ENCODE peak calls at places on chromosomes 7 and 10, in four cellular contexts. F is heart left ventricle, H is uterus, N is neural progenitor cell. C is an unnamed sample. For H3K4me1, the result is how much of the 10 kb centered on the place peaks cover.

GRCh38 chr7:119903090-119903489 is 369.9 kb upstream of the KCND2 start:
- DNase-seq in F (no peak), H (no peak), N (no peak), C (no peak)

GRCh38 chr7:108434030-108434429 is 22.2 kb downstream of the NRCAM start:
- DNase-seq in F (no peak), H (no peak), N (no peak), C (no peak)

GRCh38 chr7:97179454-97180104 is 62.1 kb downstream of the SDHAF3 start:
- DNase-seq in F (peak), H (peak), N (peak), C (peak)

GRCh38 chr10:1120146-1120695 is 64.0 kb downstream of the WDR37 start:
- DNase-seq in F (no peak), H (no peak), N (no peak), C (no peak)

GRCh38 chr10:46326971-46327370 is 40.2 kb downstream of the ANTXRL start:
- DNase-seq in F (no peak), H (no peak), N (no peak), C (no peak)

GRCh38 chr7:70338061-70338460 is 739.8 kb downstream of the AUTS2 start:
- DNase-seq in F (no peak), H (no peak), N (no peak), C (no peak)

GRCh38 chr10:96369890-96370574 is 11.2 kb upstream of the OPALIN start:
- DNase-seq in F (no peak), H (no peak), N (no peak), C (no peak)

GRCh38 chr7:122307228-122307619 is 2.7 kb upstream of the FEZF1 start:
- DNase-seq in F (no peak), H (no peak), N (peak), C (no peak)

GRCh38 chr10:132362151-132362611 is 30.2 kb downstream of the LRRC27 start:
- DNase-seq in F (no peak), H (no peak), N (no peak), C (peak)

GRCh38 chr10:71029411-71029881 is 141.1 kb upstream of the PCBD1 start:
- DNase-seq in F (peak), H (no peak), N (no peak), C (no peak)

GRCh38 chr10:24552346-24553016 is 171.2 kb downstream of the ARHGAP21 start:
- DNase-seq in F (no peak), H (no peak), N (peak), C (no peak)

GRCh38 chr7:48438196-48438595 is 266.9 kb downstream of the ABCA13 start:
- DNase-seq in F (no peak), H (no peak), N (no peak), C (no peak)

GRCh38 chr10:78224602-78225001 is 190.9 kb downstream of the RPS24 start:
- DNase-seq in F (no peak), H (no peak), N (no peak), C (no peak)

GRCh38 chr10:130021373-130021950 is 57.4 kb upstream of the EBF3 start:
- DNase-seq in F (peak), H (no peak), N (no peak), C (no peak)

GRCh38 chr10:42755591-42756093 is 27.0 kb upstream of the BMS1 start:
- DNase-seq in F (no peak), H (no peak), N (no peak), C (no peak)

GRCh38 chr10:89080660-89081059 is 90.1 kb downstream of the FAS start:
- DNase-seq in F (no peak), H (no peak), N (no peak), C (no peak)

GRCh38 chr7:34982371-34983019 is 54.8 kb downstream of the DPY19L1 start:
- DNase-seq in F (no peak), H (no peak), N (no peak), C (no peak)

GRCh38 chr10:68501691-68502090 is 25.6 kb downstream of the SLC25A16 start:
- DNase-seq in F (no peak), H (no peak), N (no peak), C (no peak)

GRCh38 chr10:89332092-89332633 is 4.4 kb downstream of the IFIT3 start:
- DNase-seq in F (no peak), H (no peak), N (no peak), C (no peak)

GRCh38 chr7:96686305-96686704 is 23.3 kb downstream of the SEM1 start:
- DNase-seq in F (no peak), H (no peak), N (no peak), C (no peak)

GRCh38 chr7:99404235-99404976 is 4.0 kb downstream of the PDAP1 start:
- DNase-seq in F (no peak), H (no peak), N (no peak), C (no peak)

GRCh38 chr10:79013406-79013805 is 55.4 kb upstream of the ZMIZ1 start:
- DNase-seq in F (no peak), H (no peak), N (no peak), C (no peak)

GRCh38 chr7:2289621-2290020 is 24.6 kb downstream of the SNX8 start:
- DNase-seq in F (no peak), H (no peak), N (no peak), C (no peak)

GRCh38 chr7:2288986-2289611 is 25.1 kb downstream of the SNX8 start:
- DNase-seq in F (no peak), H (no peak), N (no peak), C (no peak)

GRCh38 chr7:2287742-2288141 is 26.5 kb downstream of the SNX8 start:
- DNase-seq in F (no peak), H (no peak), N (no peak), C (no peak)

GRCh38 chr7:2288503-2288902 is 25.7 kb downstream of the SNX8 start:
- DNase-seq in F (no peak), H (no peak), N (no peak), C (no peak)

GRCh38 chr7:2290877-2291276 is 23.4 kb downstream of the SNX8 start:
- DNase-seq in F (no peak), H (no peak), N (no peak), C (no peak)
- H3K4me1 ChIP-seq in F (under half), H (under half), N (under half), C (under half)

GRCh38 chr7:64946772-64947171 is 43.7 kb downstream of the ZNF273 start:
- DNase-seq in F (peak), H (no peak), N (peak), C (no peak)

GRCh38 chr7:64945776-64946175 is 42.7 kb downstream of the ZNF273 start:
- DNase-seq in F (no peak), H (no peak), N (no peak), C (no peak)

GRCh38 chr7:64945481-64945756 is 42.3 kb downstream of the ZNF273 start:
- DNase-seq in F (no peak), H (no peak), N (no peak), C (no peak)

GRCh38 chr7:64951250-64951848 is 39.5 kb downstream of the ZNF117 start:
- DNase-seq in F (no peak), H (no peak), N (peak), C (no peak)

DNA sequence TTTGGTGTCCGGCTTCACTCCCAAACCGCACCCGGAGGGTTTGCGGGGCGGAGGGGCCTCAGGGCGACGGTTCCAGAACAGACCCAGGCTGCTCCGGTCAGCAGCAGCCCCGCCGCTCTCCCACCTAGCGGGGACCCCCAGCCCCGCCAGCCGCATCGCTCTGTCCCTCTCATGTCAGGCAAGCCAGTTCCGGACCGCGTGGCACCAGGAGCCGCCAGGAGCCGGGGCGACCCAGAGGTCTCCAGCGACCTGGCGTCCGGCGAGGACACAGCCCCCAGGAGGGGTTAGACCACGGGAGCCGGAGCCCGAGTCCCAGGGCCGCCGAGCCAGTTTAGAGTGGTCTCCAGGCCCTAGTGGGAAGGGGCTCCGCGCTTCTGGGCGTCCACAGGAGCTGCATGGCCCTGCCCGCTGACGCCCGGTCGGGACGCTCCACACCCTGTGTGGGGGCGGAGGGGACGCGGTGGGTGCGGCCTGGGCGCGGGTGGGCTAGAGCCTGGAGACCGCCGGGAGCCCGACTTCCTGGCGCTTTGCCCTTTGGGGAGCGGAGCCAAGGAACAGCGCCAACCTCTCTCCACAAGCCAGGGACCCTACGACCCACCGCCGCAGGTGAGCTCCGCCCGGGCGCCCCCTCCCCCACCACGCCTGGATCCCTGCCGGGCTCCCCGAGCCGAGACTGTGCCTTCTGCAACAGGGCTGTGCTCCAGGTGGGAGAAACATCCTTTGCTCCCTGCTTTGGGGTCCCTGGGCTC is 43.4 kb downstream of the ZNF117 start:
- DNase-seq in F (no peak), H (no peak), N (peak), C (no peak)
- H3K4me3 ChIP-seq in F (no peak), H (peak), N (peak), C (no peak)

DNA sequence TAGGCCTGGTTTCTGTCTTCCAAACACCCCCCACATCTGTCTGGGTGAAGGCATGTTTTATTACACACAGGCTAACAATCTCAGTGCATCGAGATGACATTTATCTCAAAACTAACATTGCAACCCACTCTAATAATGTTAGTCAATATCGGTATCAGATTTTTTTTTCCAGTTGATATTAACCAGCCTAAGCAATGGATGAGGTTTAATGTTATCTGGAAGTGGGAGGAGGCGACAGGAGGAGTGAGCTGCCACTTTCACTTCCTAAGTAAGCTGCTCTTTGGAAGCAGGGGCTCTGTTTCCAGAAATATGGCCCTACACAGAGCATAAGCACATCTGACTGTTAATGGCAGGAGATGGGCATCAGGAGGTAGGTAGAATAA is 5.2 kb downstream of the NOD1 start:
- DNase-seq in F (no peak), H (no peak), N (no peak), C (no peak)
- H3K27ac ChIP-seq in F (peak), H (peak), N (no peak), C (no peak)

GRCh38 chr7:55561756-55562155 is 10.5 kb downstream of the VOPP1 start:
- DNase-seq in F (no peak), H (no peak), N (no peak), C (no peak)
- H3K4me1 ChIP-seq in F (half or more), H (under half), N (under half), C (under half)

DNA sequence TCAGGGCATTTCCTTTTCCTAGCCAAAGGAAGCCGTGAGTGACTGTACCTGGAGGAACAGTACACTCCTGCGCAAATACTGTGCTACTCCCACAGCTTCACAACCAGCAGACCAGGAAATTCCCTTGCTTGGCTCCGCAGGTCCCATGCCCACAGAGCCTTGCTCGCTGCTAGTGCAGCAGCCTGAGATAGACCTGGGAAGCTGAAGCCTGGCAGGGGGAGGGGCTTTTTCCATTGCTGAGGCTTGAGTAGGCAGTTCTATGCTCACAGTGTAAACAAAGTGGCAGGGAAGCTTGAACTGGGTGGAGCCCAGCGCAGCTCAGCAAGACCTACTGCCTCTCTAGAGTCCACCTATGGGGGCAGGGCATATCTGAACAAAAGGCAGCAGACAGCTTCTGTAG is 291.2 kb downstream of the HGF start:
- DNase-seq in F (no peak), H (no peak), N (no peak), C (no peak)
- H3K4me3 ChIP-seq in F (no peak), H (no peak), N (no peak), C (no peak)

GRCh38 chr7:143318661-143319060 is 2.8 kb downstream of the CLCN1 start:
- DNase-seq in F (peak), H (peak), N (no peak), C (no peak)
- H3K27ac ChIP-seq in F (no peak), H (no peak), N (no peak), C (no peak)

GRCh38 chr7:143013897-143014296 is 13.0 kb downstream of the OR9A2 start:
- DNase-seq in F (no peak), H (no peak), N (no peak), C (no peak)

GRCh38 chr7:143012001-143012400 is 14.9 kb downstream of the OR9A2 start:
- DNase-seq in F (no peak), H (no peak), N (no peak), C (no peak)

GRCh38 chr7:143012409-143012808 is 14.5 kb downstream of the OR9A2 start:
- DNase-seq in F (no peak), H (no peak), N (no peak), C (no peak)

GRCh38 chr7:143015102-143015501 is 11.8 kb downstream of the OR9A2 start:
- DNase-seq in F (no peak), H (no peak), N (no peak), C (no peak)

DNA sequence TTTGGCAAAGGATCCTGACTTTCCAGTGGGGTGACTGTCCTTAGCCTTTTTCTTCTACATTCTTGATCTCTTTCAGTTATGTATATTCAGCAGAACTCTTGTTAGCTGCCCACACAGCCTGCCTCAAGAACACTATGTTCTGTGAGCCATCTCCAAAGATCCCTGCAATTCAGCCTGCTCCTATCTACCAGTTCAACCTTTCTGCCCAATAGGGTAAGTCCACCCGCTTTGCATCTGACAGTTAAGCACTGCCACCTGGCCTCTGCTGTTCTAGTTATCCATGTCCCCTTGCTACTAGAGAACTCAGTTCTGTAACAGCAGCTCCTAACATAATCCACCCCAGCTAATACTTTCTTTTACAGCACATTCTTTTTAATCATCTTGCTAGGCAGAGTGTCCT is 13.5 kb downstream of the OR9A2 start:
- DNase-seq in F (no peak), H (peak), N (no peak), C (no peak)
- H3K4me1 ChIP-seq in F (under half), H (under half), N (under half), C (under half)